ENCODE peak calls at places on chromosomes 3 and 15, in five cellular contexts. Q is left ventricle myocardium inferior; M is HCT116; W is A549; N is CD4-positive, alpha-beta memory T cell. P is an unnamed sample. For H3K4me1, the result is how much of the 10 kb centered on the place peaks cover.

GRCh38 chr3:196144383-196145105 is 62.7 kb upstream of the TFRC start:
- DNase-seq in Q (no peak), M (no peak), W (no peak), N (no peak), P (no peak)

GRCh38 chr3:45597166-45597565 is 2.6 kb downstream of the LIMD1 start:
- DNase-seq in Q (no peak), M (no peak), W (no peak), N (no peak), P (peak)

GRCh38 chr15:77659350-77660321 is 26.9 kb upstream of the LINGO1 start:
- DNase-seq in Q (peak), M (peak), W (peak), N (no peak), P (peak)

GRCh38 chr15:90231028-90232017 is 2.4 kb downstream of the CIB1 start:
- DNase-seq in Q (no peak), M (no peak), W (no peak), N (peak), P (peak)

GRCh38 chr15:82647835-82648256 is 683 bp upstream of the CPEB1 start:
- DNase-seq in Q (peak), M (no peak), W (no peak), N (peak), P (no peak)

GRCh38 chr15:62495670-62496328 is 330.7 kb upstream of the C2CD4B start:
- DNase-seq in Q (peak), M (no peak), W (no peak), N (no peak), P (peak)

GRCh38 chr3:78050276-78051080 is 1010.6 kb downstream of the ROBO2 start:
- DNase-seq in Q (no peak), M (no peak), W (no peak), N (no peak), P (no peak)

GRCh38 chr15:34810455-34811146 is 15.3 kb upstream of the ACTC1 start:
- DNase-seq in Q (no peak), M (no peak), W (peak), N (no peak), P (no peak)

GRCh38 chr15:95277266-95277665 is 1045.9 kb downstream of the MCTP2 start:
- DNase-seq in Q (no peak), M (no peak), W (no peak), N (no peak), P (no peak)

GRCh38 chr15:96122077-96123027 is 208.1 kb upstream of the NR2F2 start:
- DNase-seq in Q (no peak), M (peak), W (peak), N (no peak), P (peak)

GRCh38 chr15:92452143-92452542 is 58.5 kb downstream of the ST8SIA2 start:
- DNase-seq in Q (no peak), M (no peak), W (no peak), N (no peak), P (no peak)

GRCh38 chr3:103218146-103218545 is 783.3 kb downstream of the ZPLD1 start:
- DNase-seq in Q (no peak), M (no peak), W (no peak), N (no peak), P (no peak)

GRCh38 chr15:90364251-90364650 is 12.2 kb downstream of the ZNF774 start:
- DNase-seq in Q (no peak), M (no peak), W (no peak), N (no peak), P (no peak)

GRCh38 chr15:47582283-47582682 is 135.0 kb upstream of the SEMA6D start:
- DNase-seq in Q (no peak), M (no peak), W (no peak), N (no peak), P (no peak)

GRCh38 chr3:12869025-12869695 is 27.8 kb upstream of the RPL32 start:
- DNase-seq in Q (peak), M (no peak), W (no peak), N (no peak), P (peak)

GRCh38 chr3:183774631-183775030 is 50.7 kb downstream of the MAP6D1 start:
- DNase-seq in Q (no peak), M (no peak), W (no peak), N (no peak), P (no peak)

GRCh38 chr15:68493629-68494028 is 61.7 kb upstream of the ITGA11 start:
- DNase-seq in Q (no peak), M (no peak), W (no peak), N (no peak), P (no peak)

GRCh38 chr3:41095702-41096101 is 103.6 kb upstream of the CTNNB1 start:
- DNase-seq in Q (no peak), M (no peak), W (peak), N (no peak), P (no peak)

GRCh38 chr3:125310623-125311076 is 64.5 kb downstream of the ZNF148 start:
- DNase-seq in Q (no peak), M (no peak), W (no peak), N (peak), P (peak)

GRCh38 chr3:172138792-172139507 is 99.6 kb downstream of the FNDC3B start:
- DNase-seq in Q (no peak), M (no peak), W (peak), N (no peak), P (peak)

GRCh38 chr3:94522488-94522887 is 459.6 kb downstream of the NSUN3 start:
- DNase-seq in Q (no peak), M (no peak), W (peak), N (no peak), P (no peak)

GRCh38 chr3:52281980-52282801 is 3.7 kb upstream of the WDR82 start:
- DNase-seq in Q (no peak), M (no peak), W (no peak), N (peak), P (peak)

GRCh38 chr3:100496711-100497261 is 4.4 kb downstream of the TMEM45A start:
- DNase-seq in Q (no peak), M (no peak), W (no peak), N (no peak), P (no peak)

DNA sequence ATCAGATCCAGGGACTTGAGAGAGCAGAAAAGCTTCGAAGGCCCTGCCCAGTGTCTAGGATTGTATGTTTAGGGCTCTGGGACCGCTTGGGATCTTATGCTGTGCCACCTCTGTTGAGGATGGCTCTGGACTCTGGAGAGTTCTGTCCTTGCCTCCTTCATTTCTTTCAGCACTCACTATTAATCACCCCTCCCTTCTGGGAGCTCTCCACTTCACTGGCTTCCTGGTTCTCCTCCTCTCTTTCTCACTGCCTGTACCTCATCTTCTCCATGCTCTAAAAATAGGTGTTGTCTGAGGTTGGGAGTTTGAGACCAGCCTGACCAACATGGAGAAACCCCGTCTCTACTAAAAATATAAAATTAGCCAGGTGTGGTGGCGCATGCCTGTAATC is 17.3 kb downstream of the MAPKBP1 start:
- DNase-seq in Q (no peak), M (no peak), W (no peak), N (no peak), P (no peak)
- H3K4me1 ChIP-seq in Q (half or more), M (under half), W (under half), N (under half), P (under half)

GRCh38 chr3:111738790-111739189 is 120.3 kb upstream of the PHLDB2 start:
- DNase-seq in Q (no peak), M (no peak), W (no peak), N (no peak), P (no peak)

GRCh38 chr3:111735912-111736311 is 123.2 kb upstream of the PHLDB2 start:
- DNase-seq in Q (no peak), M (no peak), W (no peak), N (no peak), P (no peak)

GRCh38 chr3:111738238-111738637 is 120.8 kb upstream of the PHLDB2 start:
- DNase-seq in Q (no peak), M (no peak), W (no peak), N (no peak), P (no peak)

GRCh38 chr3:111737712-111738097 is 121.4 kb upstream of the PHLDB2 start:
- DNase-seq in Q (peak), M (no peak), W (peak), N (no peak), P (no peak)

DNA sequence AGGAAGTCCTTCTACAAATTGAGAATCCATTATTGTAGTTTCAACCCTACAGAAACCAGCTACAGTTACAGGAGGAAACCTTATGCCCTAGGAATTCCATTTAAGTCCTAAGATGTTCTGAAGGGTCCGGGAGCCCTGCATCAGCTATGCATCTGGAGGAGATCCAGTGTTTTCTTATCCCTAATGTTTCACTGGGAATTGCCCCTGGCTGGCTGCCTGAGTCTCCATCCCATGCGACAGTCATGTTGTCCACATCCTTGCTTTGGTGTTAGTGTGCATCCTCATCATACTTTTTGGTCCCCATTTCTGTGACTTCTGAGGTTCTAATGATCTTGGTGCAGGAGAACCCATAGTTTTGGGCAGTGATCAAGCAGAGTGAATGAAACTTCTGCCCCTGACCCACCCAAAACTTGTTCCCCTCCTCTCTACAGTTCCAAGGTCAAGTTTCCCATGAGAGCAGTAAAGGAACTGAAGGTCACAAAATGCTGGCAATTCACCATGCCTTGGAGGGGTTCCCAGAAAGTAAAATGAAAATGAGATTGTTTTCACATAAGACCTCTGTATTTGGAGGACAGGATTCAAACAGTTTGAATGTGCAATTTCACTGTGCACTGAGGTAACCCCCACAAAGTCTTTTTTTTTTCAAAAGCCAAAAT is 121.9 kb upstream of the PHLDB2 start:
- DNase-seq in Q (peak), M (no peak), W (no peak), N (no peak), P (no peak)
- H3K27ac ChIP-seq in Q (peak), M (peak), W (peak), N (no peak), P (no peak)

GRCh38 chr3:66322436-66322835 is 101.6 kb downstream of the SLC25A26 start:
- DNase-seq in Q (no peak), M (no peak), W (no peak), N (no peak), P (no peak)
- H3K4me3 ChIP-seq in Q (no peak), M (no peak), W (no peak), N (no peak), P (no peak)

GRCh38 chr3:185927501-185928200 is 10.2 kb downstream of the TRA2B start:
- DNase-seq in Q (no peak), M (no peak), W (no peak), N (no peak), P (no peak)
- H3K4me1 ChIP-seq in Q (half or more), M (under half), W (half or more), N (half or more), P (under half)

DNA sequence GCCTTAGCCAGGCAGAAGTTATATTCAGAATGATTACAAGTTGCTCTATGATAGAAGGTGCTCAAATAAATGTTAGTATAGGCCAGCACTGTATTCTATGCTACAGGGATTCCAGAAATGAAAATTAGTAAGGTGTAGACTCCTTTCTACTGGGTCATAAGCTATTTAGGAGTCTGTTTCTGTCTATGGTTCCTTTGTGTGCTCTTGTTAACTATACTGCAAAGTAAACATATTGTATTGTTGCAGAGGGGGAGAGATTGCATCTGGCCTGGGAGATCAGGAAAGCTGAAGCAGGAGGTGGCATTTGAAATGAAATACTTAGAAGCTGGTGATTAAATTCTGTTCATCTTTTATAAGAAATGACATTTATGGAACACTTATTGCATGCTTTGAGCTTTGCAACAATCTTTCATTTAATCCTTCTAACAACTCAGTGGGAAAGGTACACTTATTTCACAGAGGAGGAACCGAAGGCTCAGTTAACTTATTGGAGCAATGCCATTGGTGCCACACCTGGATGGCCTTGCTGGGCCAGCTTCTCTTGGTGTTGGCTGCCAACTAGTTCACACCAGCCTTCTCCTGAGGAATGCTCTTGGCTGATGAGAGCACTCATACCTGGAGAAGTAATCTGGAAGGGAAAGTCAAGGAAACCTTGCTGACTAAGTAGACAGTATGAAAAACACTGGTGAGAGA is 39.1 kb downstream of the ABHD5 start:
- DNase-seq in Q (no peak), M (no peak), W (no peak), N (no peak), P (peak)
- H3K27ac ChIP-seq in Q (no peak), M (no peak), W (no peak), N (no peak), P (no peak)

DNA sequence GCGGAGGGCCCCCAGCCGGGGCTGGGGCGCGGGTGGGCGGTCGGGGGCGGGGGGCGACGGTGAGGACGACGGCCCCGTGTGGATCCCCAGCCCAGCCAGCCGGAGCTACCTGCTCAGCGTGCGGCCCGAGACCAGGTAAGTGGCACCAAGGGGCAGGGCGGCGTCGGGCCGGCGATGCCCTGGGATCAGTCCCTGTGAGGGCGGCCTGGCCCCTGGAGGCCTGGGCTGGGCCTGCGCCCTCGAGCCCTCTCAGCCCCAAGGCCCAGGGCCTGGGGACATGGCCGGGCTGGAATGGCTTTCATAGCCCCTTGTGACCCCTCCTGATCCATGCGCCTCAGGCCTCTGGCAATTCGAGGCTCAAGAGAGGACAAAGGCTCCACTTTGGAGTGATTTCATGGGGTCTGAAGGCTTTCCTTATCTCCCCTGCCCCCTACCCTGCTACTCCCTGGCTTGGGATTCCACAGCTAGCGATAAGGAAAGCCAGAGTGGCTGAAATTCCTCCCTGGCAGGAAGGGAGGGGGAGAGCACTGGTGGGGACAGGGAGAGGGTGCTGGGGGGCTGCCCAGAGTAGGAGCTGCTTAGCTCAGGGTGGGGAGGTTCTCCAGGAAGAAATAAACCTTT is 415 bp downstream of the ALPK3 start:
- DNase-seq in Q (no peak), M (no peak), W (no peak), N (no peak), P (no peak)
- H3K4me3 ChIP-seq in Q (peak), M (no peak), W (no peak), N (no peak), P (peak)

DNA sequence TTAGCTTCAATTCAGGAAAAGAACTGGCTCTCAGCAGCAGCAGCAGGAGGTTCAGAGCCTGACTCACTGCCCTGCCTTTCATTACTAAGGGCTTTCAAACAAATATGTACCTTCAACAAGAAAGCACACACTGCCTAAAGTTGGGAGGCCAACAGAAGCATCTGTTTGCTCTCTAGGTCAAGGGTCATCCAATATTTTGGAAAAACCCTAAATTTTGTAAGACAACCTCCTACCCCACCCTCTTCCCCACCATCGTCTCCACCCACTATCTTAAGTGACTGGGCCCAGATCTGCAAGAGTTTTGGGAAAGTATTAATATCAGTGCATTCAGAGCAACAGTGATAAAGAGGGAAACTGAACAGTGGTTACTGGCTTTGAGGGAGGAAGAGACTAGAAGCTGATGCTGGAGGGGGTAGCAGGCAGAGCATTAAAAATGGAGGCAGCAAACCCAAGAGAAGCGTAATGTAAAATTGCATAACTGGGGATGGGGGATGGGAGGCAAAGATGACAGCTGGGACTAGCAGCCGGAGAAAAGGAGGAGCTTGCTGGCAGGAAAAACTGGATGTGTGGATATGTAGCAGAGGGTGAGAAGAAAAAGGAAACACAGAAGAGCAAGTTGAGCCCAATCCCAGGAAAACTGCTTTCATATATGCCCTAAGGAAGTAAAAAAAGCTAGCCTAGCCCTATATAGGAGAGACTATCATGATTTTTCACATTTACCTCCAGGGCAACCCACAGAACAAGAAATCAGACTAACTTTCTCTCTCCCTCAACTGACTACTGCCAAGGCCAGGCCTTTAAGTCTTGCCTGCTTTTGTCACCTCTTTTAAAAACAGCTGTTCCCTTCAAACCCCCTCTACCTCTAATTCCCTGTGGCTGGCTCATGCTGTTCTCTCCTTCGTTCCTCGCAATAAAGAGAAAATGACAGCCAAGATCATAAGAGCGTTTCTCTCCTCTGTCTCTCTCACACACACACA is 31.5 kb downstream of the NPTN start:
- DNase-seq in Q (peak), M (no peak), W (peak), N (no peak), P (peak)
- H3K4me1 ChIP-seq in Q (half or more), M (under half), W (under half), N (under half), P (under half)

GRCh38 chr15:31337352-31338031 is 10.9 kb downstream of the KLF13 start:
- DNase-seq in Q (no peak), M (no peak), W (no peak), N (no peak), P (no peak)
- H3K27ac ChIP-seq in Q (peak), M (no peak), W (no peak), N (peak), P (peak)

DNA sequence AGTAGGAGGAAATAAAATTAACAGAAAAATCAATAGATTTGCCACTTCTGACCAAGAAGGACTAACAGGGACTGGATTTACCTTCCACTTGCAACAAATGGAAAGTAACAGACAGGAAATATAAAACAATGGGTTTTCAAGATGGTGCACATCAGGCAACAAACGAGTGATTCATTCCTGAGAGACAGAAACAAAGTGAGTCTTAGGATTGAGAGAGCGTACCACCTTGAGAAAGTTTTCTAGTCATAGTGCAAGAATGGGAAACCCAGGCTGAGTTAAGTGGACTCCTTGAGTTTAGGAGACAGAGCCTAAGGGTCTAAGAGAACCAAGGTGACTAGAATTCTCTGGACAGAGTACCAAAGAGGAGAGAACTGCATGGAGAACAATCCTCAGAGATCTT is 101.7 kb downstream of the PPP2R3A start:
- DNase-seq in Q (no peak), M (no peak), W (no peak), N (no peak), P (no peak)
- H3K4me3 ChIP-seq in Q (no peak), M (no peak), W (no peak), N (no peak), P (no peak)

GRCh38 chr15:40338041-40338657 is 2.6 kb downstream of the CCDC9B start:
- DNase-seq in Q (peak), M (peak), W (peak), N (peak), P (peak)
- H3K4me1 ChIP-seq in Q (half or more), M (under half), W (under half), N (under half), P (under half)